ENCODE peak calls at places on chromosome 22, in ten cellular contexts. One of them, this sample, is unnamed. For H3K36me3, the result is how much of the 10 kb centered on the place peaks cover.

GRCh38 chr22:20792966-20793332 is 19.0 kb downstream of the SERPIND1 start:
- DNase-seq in SK-N-SH: no peak
- DNase-seq in suprapubic skin: no peak
- DNase-seq in GM12878: no peak
- DNase-seq in tibial nerve: no peak
- DNase-seq in upper lobe of left lung: no peak
- DNase-seq in stomach: no peak
- DNase-seq in H1: no peak
- DNase-seq in sigmoid colon: no peak
- DNase-seq in ovary: no peak
- DNase-seq in this sample: no peak

GRCh38 chr22:27815826-27816530 is 14.4 kb upstream of the MN1 start:
- DNase-seq in GM12878: no peak
- DNase-seq in H1: no peak
- DNase-seq in sigmoid colon: no peak
- DNase-seq in upper lobe of left lung: no peak
- DNase-seq in stomach: no peak
- DNase-seq in ovary: no peak
- DNase-seq in SK-N-SH: no peak
- DNase-seq in suprapubic skin: no peak
- DNase-seq in tibial nerve: no peak
- DNase-seq in this sample: no peak

GRCh38 chr22:27614291-27615007 is 187.1 kb downstream of the MN1 start:
- DNase-seq in suprapubic skin: no peak
- DNase-seq in SK-N-SH: peak
- DNase-seq in upper lobe of left lung: peak
- DNase-seq in GM12878: no peak
- DNase-seq in tibial nerve: no peak
- DNase-seq in H1: no peak
- DNase-seq in ovary: no peak
- DNase-seq in sigmoid colon: no peak
- DNase-seq in stomach: no peak
- DNase-seq in this sample: no peak

GRCh38 chr22:43389227-43389836 is 22.5 kb upstream of the MPPED1 start:
- DNase-seq in suprapubic skin: peak
- DNase-seq in upper lobe of left lung: no peak
- DNase-seq in SK-N-SH: no peak
- DNase-seq in GM12878: no peak
- DNase-seq in tibial nerve: no peak
- DNase-seq in H1: no peak
- DNase-seq in sigmoid colon: no peak
- DNase-seq in ovary: no peak
- DNase-seq in stomach: no peak
- DNase-seq in this sample: no peak

GRCh38 chr22:24107668-24108067 is 73.6 kb upstream of the SUSD2 start:
- DNase-seq in upper lobe of left lung: no peak
- DNase-seq in SK-N-SH: no peak
- DNase-seq in H1: no peak
- DNase-seq in suprapubic skin: peak
- DNase-seq in tibial nerve: peak
- DNase-seq in sigmoid colon: peak
- DNase-seq in GM12878: no peak
- DNase-seq in ovary: peak
- DNase-seq in stomach: peak
- DNase-seq in this sample: peak

GRCh38 chr22:49826603-49827306 is 918 bp downstream of the BRD1 start:
- DNase-seq in SK-N-SH: peak
- DNase-seq in tibial nerve: no peak
- DNase-seq in H1: peak
- DNase-seq in ovary: peak
- DNase-seq in sigmoid colon: peak
- DNase-seq in stomach: peak
- DNase-seq in GM12878: no peak
- DNase-seq in suprapubic skin: no peak
- DNase-seq in upper lobe of left lung: peak
- DNase-seq in this sample: peak

GRCh38 chr22:43094551-43094950 is 5.4 kb upstream of the TTLL1 start:
- DNase-seq in tibial nerve: no peak
- DNase-seq in H1: no peak
- DNase-seq in GM12878: no peak
- DNase-seq in sigmoid colon: no peak
- DNase-seq in ovary: no peak
- DNase-seq in upper lobe of left lung: no peak
- DNase-seq in suprapubic skin: no peak
- DNase-seq in SK-N-SH: no peak
- DNase-seq in stomach: no peak
- DNase-seq in this sample: no peak

GRCh38 chr22:50338860-50339462 is 4.2 kb upstream of the PPP6R2 start:
- DNase-seq in GM12878: no peak
- DNase-seq in H1: no peak
- DNase-seq in SK-N-SH: no peak
- DNase-seq in upper lobe of left lung: no peak
- DNase-seq in stomach: no peak
- DNase-seq in ovary: no peak
- DNase-seq in tibial nerve: no peak
- DNase-seq in suprapubic skin: no peak
- DNase-seq in sigmoid colon: no peak
- DNase-seq in this sample: no peak

DNA sequence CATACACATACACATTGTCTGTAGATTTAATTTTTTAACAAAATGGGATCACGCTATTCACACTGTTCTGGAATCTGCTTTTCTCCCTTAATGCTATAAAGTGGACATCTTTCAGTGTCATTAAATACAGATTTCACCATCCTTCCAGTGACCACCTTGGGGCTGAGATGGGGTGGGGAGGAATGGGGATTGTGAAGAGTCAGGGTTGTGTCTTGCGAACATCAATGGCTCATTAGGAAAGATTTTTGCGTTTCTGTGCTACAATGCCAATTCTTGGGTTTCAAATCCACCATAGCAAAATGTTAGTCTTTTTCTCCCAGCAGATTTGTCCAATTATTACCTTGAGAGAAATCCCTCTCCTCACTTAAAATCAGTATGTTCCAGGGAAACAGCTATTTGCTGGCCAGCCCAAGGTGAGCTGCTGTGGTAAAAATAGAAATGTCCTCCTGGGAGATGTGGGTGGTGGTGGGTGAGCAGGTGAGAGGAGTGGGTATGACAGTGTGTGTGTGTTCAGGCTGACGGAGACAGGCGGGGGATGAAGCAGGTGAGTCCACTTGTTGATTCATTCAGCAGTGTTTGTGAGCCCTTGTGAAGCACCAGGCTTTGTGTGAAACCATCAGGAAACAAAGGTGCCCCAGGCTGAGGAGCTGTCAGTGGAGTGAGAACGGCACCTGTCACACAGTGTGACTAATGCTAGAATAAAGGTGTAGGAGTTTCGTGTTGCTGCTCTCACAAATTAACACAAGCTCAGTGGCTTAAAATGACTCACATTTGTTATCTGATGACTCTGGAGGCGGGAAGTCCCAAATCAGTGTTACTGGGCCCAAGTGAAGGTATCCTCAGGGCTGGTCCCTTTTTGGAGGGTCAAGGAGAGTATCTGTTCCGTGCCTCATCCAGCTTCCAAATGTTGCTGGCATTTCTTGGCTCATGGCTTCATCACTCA is 1.7 kb upstream of the CBX6 start:
- DNase-seq in tibial nerve: no peak
- DNase-seq in GM12878: peak
- DNase-seq in ovary: no peak
- DNase-seq in sigmoid colon: peak
- DNase-seq in upper lobe of left lung: no peak
- DNase-seq in SK-N-SH: no peak
- DNase-seq in H1: peak
- DNase-seq in suprapubic skin: no peak
- DNase-seq in stomach: peak
- DNase-seq in this sample: no peak
- TF ChIP-seq EP300 in tibial nerve: no peak
- TF ChIP-seq EP300 in GM12878: peak
- TF ChIP-seq EP300 in ovary: no peak
- TF ChIP-seq EP300 in sigmoid colon: no peak
- TF ChIP-seq EP300 in upper lobe of left lung: no peak
- TF ChIP-seq EP300 in SK-N-SH: no peak
- TF ChIP-seq EP300 in H1: no peak
- TF ChIP-seq EP300 in suprapubic skin: no peak
- TF ChIP-seq EP300 in stomach: no peak
- TF ChIP-seq EP300 in this sample: no peak

GRCh38 chr22:17881366-17881765 is 107.1 kb upstream of the BID start:
- DNase-seq in H1: no peak
- DNase-seq in sigmoid colon: no peak
- DNase-seq in suprapubic skin: no peak
- DNase-seq in ovary: no peak
- DNase-seq in tibial nerve: no peak
- DNase-seq in stomach: no peak
- DNase-seq in upper lobe of left lung: no peak
- DNase-seq in GM12878: no peak
- DNase-seq in SK-N-SH: no peak
- DNase-seq in this sample: no peak

GRCh38 chr22:17883356-17883755 is 109.1 kb upstream of the BID start:
- DNase-seq in stomach: no peak
- DNase-seq in suprapubic skin: no peak
- DNase-seq in sigmoid colon: no peak
- DNase-seq in ovary: no peak
- DNase-seq in upper lobe of left lung: no peak
- DNase-seq in tibial nerve: no peak
- DNase-seq in SK-N-SH: no peak
- DNase-seq in GM12878: no peak
- DNase-seq in H1: no peak
- DNase-seq in this sample: no peak

GRCh38 chr22:17882727-17883126 is 108.5 kb upstream of the BID start:
- DNase-seq in upper lobe of left lung: no peak
- DNase-seq in GM12878: no peak
- DNase-seq in SK-N-SH: no peak
- DNase-seq in suprapubic skin: no peak
- DNase-seq in ovary: no peak
- DNase-seq in stomach: no peak
- DNase-seq in sigmoid colon: no peak
- DNase-seq in H1: no peak
- DNase-seq in tibial nerve: no peak
- DNase-seq in this sample: no peak

GRCh38 chr22:17880468-17880867 is 106.2 kb upstream of the BID start:
- DNase-seq in H1: no peak
- DNase-seq in sigmoid colon: no peak
- DNase-seq in upper lobe of left lung: no peak
- DNase-seq in ovary: no peak
- DNase-seq in SK-N-SH: no peak
- DNase-seq in tibial nerve: no peak
- DNase-seq in stomach: no peak
- DNase-seq in GM12878: no peak
- DNase-seq in suprapubic skin: no peak
- DNase-seq in this sample: no peak

DNA sequence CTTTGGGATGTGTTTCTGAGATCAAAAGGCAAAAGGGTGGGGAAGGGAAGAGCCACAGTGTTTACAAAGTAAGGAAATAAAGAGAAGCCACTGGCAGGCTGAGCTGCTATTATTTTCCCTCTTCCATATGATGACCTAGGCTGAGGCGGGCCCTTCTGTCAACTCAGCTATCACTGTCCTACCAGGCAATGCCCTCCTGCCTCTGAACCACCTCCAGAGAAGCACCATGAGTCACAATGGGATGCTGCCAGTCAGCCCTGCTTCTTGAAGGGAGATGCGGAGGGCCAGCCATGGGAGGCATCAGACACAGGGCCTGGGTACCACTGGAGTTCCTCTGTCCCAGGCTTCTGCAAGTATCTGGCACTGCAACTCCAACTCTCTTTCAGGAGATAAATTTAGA is 107.9 kb upstream of the BID start:
- DNase-seq in sigmoid colon: no peak
- DNase-seq in tibial nerve: no peak
- DNase-seq in suprapubic skin: no peak
- DNase-seq in H1: no peak
- DNase-seq in SK-N-SH: no peak
- DNase-seq in GM12878: no peak
- DNase-seq in stomach: no peak
- DNase-seq in ovary: no peak
- DNase-seq in upper lobe of left lung: no peak
- DNase-seq in this sample: no peak
- H3K36me3 ChIP-seq in sigmoid colon: half or more
- H3K36me3 ChIP-seq in tibial nerve: half or more
- H3K36me3 ChIP-seq in suprapubic skin: under half
- H3K36me3 ChIP-seq in H1: under half
- H3K36me3 ChIP-seq in SK-N-SH: half or more
- H3K36me3 ChIP-seq in GM12878: under half
- H3K36me3 ChIP-seq in stomach: under half
- H3K36me3 ChIP-seq in ovary: under half
- H3K36me3 ChIP-seq in upper lobe of left lung: under half
- H3K36me3 ChIP-seq in this sample: under half

GRCh38 chr22:37030560-37031281 is 11.2 kb downstream of the MPST start:
- DNase-seq in tibial nerve: no peak
- DNase-seq in sigmoid colon: no peak
- DNase-seq in stomach: no peak
- DNase-seq in GM12878: no peak
- DNase-seq in H1: peak
- DNase-seq in SK-N-SH: peak
- DNase-seq in upper lobe of left lung: no peak
- DNase-seq in ovary: no peak
- DNase-seq in suprapubic skin: no peak
- DNase-seq in this sample: no peak

GRCh38 chr22:37032134-37032534 is 12.6 kb downstream of the MPST start:
- DNase-seq in suprapubic skin: no peak
- DNase-seq in tibial nerve: no peak
- DNase-seq in H1: no peak
- DNase-seq in SK-N-SH: no peak
- DNase-seq in ovary: no peak
- DNase-seq in stomach: no peak
- DNase-seq in GM12878: no peak
- DNase-seq in upper lobe of left lung: no peak
- DNase-seq in sigmoid colon: no peak
- DNase-seq in this sample: no peak

GRCh38 chr22:37036655-37037377 is 14.7 kb upstream of the KCTD17 start:
- DNase-seq in tibial nerve: no peak
- DNase-seq in suprapubic skin: no peak
- DNase-seq in sigmoid colon: no peak
- DNase-seq in upper lobe of left lung: no peak
- DNase-seq in GM12878: no peak
- DNase-seq in stomach: no peak
- DNase-seq in H1: no peak
- DNase-seq in SK-N-SH: no peak
- DNase-seq in ovary: no peak
- DNase-seq in this sample: no peak

GRCh38 chr22:37032535-37033460 is 13.3 kb downstream of the MPST start:
- DNase-seq in tibial nerve: no peak
- DNase-seq in GM12878: no peak
- DNase-seq in ovary: no peak
- DNase-seq in suprapubic skin: no peak
- DNase-seq in H1: peak
- DNase-seq in SK-N-SH: no peak
- DNase-seq in sigmoid colon: no peak
- DNase-seq in stomach: peak
- DNase-seq in upper lobe of left lung: peak
- DNase-seq in this sample: peak

GRCh38 chr22:37033605-37034430 is 14.3 kb downstream of the MPST start:
- DNase-seq in H1: no peak
- DNase-seq in sigmoid colon: no peak
- DNase-seq in SK-N-SH: no peak
- DNase-seq in suprapubic skin: no peak
- DNase-seq in stomach: no peak
- DNase-seq in tibial nerve: no peak
- DNase-seq in GM12878: no peak
- DNase-seq in ovary: no peak
- DNase-seq in upper lobe of left lung: no peak
- DNase-seq in this sample: peak
- TF ChIP-seq EP300 in H1: no peak
- TF ChIP-seq EP300 in sigmoid colon: no peak
- TF ChIP-seq EP300 in SK-N-SH: no peak
- TF ChIP-seq EP300 in suprapubic skin: no peak
- TF ChIP-seq EP300 in stomach: no peak
- TF ChIP-seq EP300 in tibial nerve: no peak
- TF ChIP-seq EP300 in GM12878: no peak
- TF ChIP-seq EP300 in ovary: no peak
- TF ChIP-seq EP300 in upper lobe of left lung: no peak
- TF ChIP-seq EP300 in this sample: no peak

DNA sequence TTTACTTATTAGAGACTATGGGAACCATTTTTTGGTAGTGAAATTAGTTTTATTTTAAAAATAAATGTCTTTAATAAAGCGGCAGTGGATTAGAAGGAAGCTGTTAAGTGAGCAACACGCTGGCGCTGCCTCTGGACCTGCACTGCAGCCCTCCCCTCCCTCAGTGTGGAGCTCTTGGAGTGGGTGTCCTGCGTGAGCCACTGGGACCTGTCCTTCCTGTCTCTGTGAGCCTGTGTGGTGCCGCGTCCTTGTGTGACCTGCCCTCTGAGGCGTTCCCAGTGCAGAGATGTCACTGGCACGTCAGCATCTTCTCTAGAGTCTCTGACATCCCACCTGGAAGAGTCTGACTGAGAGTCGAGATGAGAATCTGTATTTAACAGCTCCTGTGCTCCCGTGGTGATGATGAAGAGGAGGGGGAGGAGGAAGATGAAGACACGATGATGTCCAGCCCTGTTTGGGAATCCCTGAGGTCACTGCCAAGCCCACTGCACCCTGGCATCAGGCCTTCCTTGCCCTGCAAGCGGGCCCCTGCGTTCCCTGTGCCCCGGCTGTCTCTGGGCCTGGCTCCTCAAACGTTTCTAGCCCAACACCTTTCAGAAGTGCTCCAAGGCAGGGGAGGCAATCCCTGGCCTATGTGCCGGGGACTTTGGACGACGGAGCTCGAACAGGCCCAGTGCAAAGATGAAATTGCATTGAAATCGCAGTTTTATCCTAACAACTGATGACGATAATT is 271.8 kb downstream of the TBC1D22A start:
- DNase-seq in GM12878: no peak
- DNase-seq in suprapubic skin: peak
- DNase-seq in sigmoid colon: peak
- DNase-seq in SK-N-SH: no peak
- DNase-seq in tibial nerve: no peak
- DNase-seq in upper lobe of left lung: no peak
- DNase-seq in H1: no peak
- DNase-seq in stomach: no peak
- DNase-seq in ovary: no peak
- DNase-seq in this sample: no peak
- H3K36me3 ChIP-seq in GM12878: under half
- H3K36me3 ChIP-seq in suprapubic skin: under half
- H3K36me3 ChIP-seq in sigmoid colon: under half
- H3K36me3 ChIP-seq in SK-N-SH: under half
- H3K36me3 ChIP-seq in tibial nerve: under half
- H3K36me3 ChIP-seq in upper lobe of left lung: under half
- H3K36me3 ChIP-seq in H1: under half
- H3K36me3 ChIP-seq in stomach: under half
- H3K36me3 ChIP-seq in ovary: under half
- H3K36me3 ChIP-seq in this sample: under half

This sample was measured in transverse colon.